ENCODE peak calls at places on chromosomes 1 and 21, in seven cellular contexts. One of them, this sample, is unnamed.

GRCh38 chr1:156629825-156630449 is 10.7 kb downstream of the HAPLN2 start:
- DNase-seq in EH: no peak
- DNase-seq in stimulated activated CD8-positive, alpha-beta memory T cell treated with anti-CD3 and anti-CD28 coated beads, Interleukin-15, amount 100 ng/mL, for 1 hour: no peak
- DNase-seq in GM13977: no peak
- DNase-seq in T-cell: no peak
- DNase-seq in activated naive CD4-positive, alpha-beta T cell treated with anti-CD3 and anti-CD28 coated beads, Interleukin-2, amount 10 ng/mL, durations not matched to agents 7 days and 5 days: no peak
- DNase-seq in B cell: no peak
- DNase-seq in this sample: no peak

GRCh38 chr1:182249201-182249676 is 142.4 kb downstream of the GLUL start:
- DNase-seq in EH: no peak
- DNase-seq in stimulated activated CD8-positive, alpha-beta memory T cell treated with anti-CD3 and anti-CD28 coated beads, Interleukin-15, amount 100 ng/mL, for 1 hour: no peak
- DNase-seq in GM13977: peak
- DNase-seq in T-cell: no peak
- DNase-seq in activated naive CD4-positive, alpha-beta T cell treated with anti-CD3 and anti-CD28 coated beads, Interleukin-2, amount 10 ng/mL, durations not matched to agents 7 days and 5 days: no peak
- DNase-seq in B cell: no peak
- DNase-seq in this sample: no peak

GRCh38 chr1:53324728-53325297 is 3.1 kb downstream of the LRP8 start:
- DNase-seq in EH: peak
- DNase-seq in stimulated activated CD8-positive, alpha-beta memory T cell treated with anti-CD3 and anti-CD28 coated beads, Interleukin-15, amount 100 ng/mL, for 1 hour: no peak
- DNase-seq in GM13977: no peak
- DNase-seq in T-cell: no peak
- DNase-seq in activated naive CD4-positive, alpha-beta T cell treated with anti-CD3 and anti-CD28 coated beads, Interleukin-2, amount 10 ng/mL, durations not matched to agents 7 days and 5 days: no peak
- DNase-seq in B cell: no peak
- DNase-seq in this sample: no peak

GRCh38 chr1:6460349-6461236 is 5.4 kb downstream of the TNFRSF25 start:
- DNase-seq in EH: no peak
- DNase-seq in stimulated activated CD8-positive, alpha-beta memory T cell treated with anti-CD3 and anti-CD28 coated beads, Interleukin-15, amount 100 ng/mL, for 1 hour: peak
- DNase-seq in GM13977: peak
- DNase-seq in T-cell: peak
- DNase-seq in activated naive CD4-positive, alpha-beta T cell treated with anti-CD3 and anti-CD28 coated beads, Interleukin-2, amount 10 ng/mL, durations not matched to agents 7 days and 5 days: peak
- DNase-seq in B cell: no peak
- DNase-seq in this sample: peak

GRCh38 chr1:51093566-51093965 is 8.5 kb upstream of the C1orf185 start:
- DNase-seq in EH: peak
- DNase-seq in stimulated activated CD8-positive, alpha-beta memory T cell treated with anti-CD3 and anti-CD28 coated beads, Interleukin-15, amount 100 ng/mL, for 1 hour: no peak
- DNase-seq in GM13977: no peak
- DNase-seq in T-cell: no peak
- DNase-seq in activated naive CD4-positive, alpha-beta T cell treated with anti-CD3 and anti-CD28 coated beads, Interleukin-2, amount 10 ng/mL, durations not matched to agents 7 days and 5 days: no peak
- DNase-seq in B cell: no peak
- DNase-seq in this sample: no peak

GRCh38 chr1:46008585-46008984 is 123.8 kb downstream of the PIK3R3 start:
- DNase-seq in EH: no peak
- DNase-seq in stimulated activated CD8-positive, alpha-beta memory T cell treated with anti-CD3 and anti-CD28 coated beads, Interleukin-15, amount 100 ng/mL, for 1 hour: no peak
- DNase-seq in GM13977: no peak
- DNase-seq in T-cell: no peak
- DNase-seq in activated naive CD4-positive, alpha-beta T cell treated with anti-CD3 and anti-CD28 coated beads, Interleukin-2, amount 10 ng/mL, durations not matched to agents 7 days and 5 days: no peak
- DNase-seq in B cell: no peak
- DNase-seq in this sample: no peak

GRCh38 chr1:97630281-97630680 is 290.6 kb downstream of the DPYD start:
- DNase-seq in EH: no peak
- DNase-seq in stimulated activated CD8-positive, alpha-beta memory T cell treated with anti-CD3 and anti-CD28 coated beads, Interleukin-15, amount 100 ng/mL, for 1 hour: no peak
- DNase-seq in GM13977: no peak
- DNase-seq in T-cell: no peak
- DNase-seq in activated naive CD4-positive, alpha-beta T cell treated with anti-CD3 and anti-CD28 coated beads, Interleukin-2, amount 10 ng/mL, durations not matched to agents 7 days and 5 days: no peak
- DNase-seq in B cell: no peak
- DNase-seq in this sample: no peak

GRCh38 chr1:21272540-21272939 is 17.7 kb downstream of the ECE1 start:
- DNase-seq in EH: no peak
- DNase-seq in stimulated activated CD8-positive, alpha-beta memory T cell treated with anti-CD3 and anti-CD28 coated beads, Interleukin-15, amount 100 ng/mL, for 1 hour: no peak
- DNase-seq in GM13977: no peak
- DNase-seq in T-cell: no peak
- DNase-seq in activated naive CD4-positive, alpha-beta T cell treated with anti-CD3 and anti-CD28 coated beads, Interleukin-2, amount 10 ng/mL, durations not matched to agents 7 days and 5 days: no peak
- DNase-seq in B cell: no peak
- DNase-seq in this sample: no peak

GRCh38 chr21:32380940-32381339 is 11.9 kb downstream of the URB1 start:
- DNase-seq in EH: no peak
- DNase-seq in stimulated activated CD8-positive, alpha-beta memory T cell treated with anti-CD3 and anti-CD28 coated beads, Interleukin-15, amount 100 ng/mL, for 1 hour: no peak
- DNase-seq in GM13977: no peak
- DNase-seq in T-cell: no peak
- DNase-seq in activated naive CD4-positive, alpha-beta T cell treated with anti-CD3 and anti-CD28 coated beads, Interleukin-2, amount 10 ng/mL, durations not matched to agents 7 days and 5 days: no peak
- DNase-seq in B cell: no peak
- DNase-seq in this sample: no peak

GRCh38 chr21:34078915-34079314 is 5.5 kb downstream of the MRPS6 start:
- DNase-seq in EH: no peak
- DNase-seq in stimulated activated CD8-positive, alpha-beta memory T cell treated with anti-CD3 and anti-CD28 coated beads, Interleukin-15, amount 100 ng/mL, for 1 hour: no peak
- DNase-seq in GM13977: no peak
- DNase-seq in T-cell: no peak
- DNase-seq in activated naive CD4-positive, alpha-beta T cell treated with anti-CD3 and anti-CD28 coated beads, Interleukin-2, amount 10 ng/mL, durations not matched to agents 7 days and 5 days: peak
- DNase-seq in B cell: no peak
- DNase-seq in this sample: no peak

GRCh38 chr21:28608646-28609045 is 384.0 kb downstream of the LTN1 start:
- DNase-seq in EH: peak
- DNase-seq in stimulated activated CD8-positive, alpha-beta memory T cell treated with anti-CD3 and anti-CD28 coated beads, Interleukin-15, amount 100 ng/mL, for 1 hour: no peak
- DNase-seq in GM13977: no peak
- DNase-seq in T-cell: no peak
- DNase-seq in activated naive CD4-positive, alpha-beta T cell treated with anti-CD3 and anti-CD28 coated beads, Interleukin-2, amount 10 ng/mL, durations not matched to agents 7 days and 5 days: no peak
- DNase-seq in B cell: no peak
- DNase-seq in this sample: no peak

GRCh38 chr1:184387871-184388670 is 1.2 kb downstream of the C1orf21 start:
- DNase-seq in EH: peak
- DNase-seq in stimulated activated CD8-positive, alpha-beta memory T cell treated with anti-CD3 and anti-CD28 coated beads, Interleukin-15, amount 100 ng/mL, for 1 hour: no peak
- DNase-seq in GM13977: peak
- DNase-seq in T-cell: peak
- DNase-seq in activated naive CD4-positive, alpha-beta T cell treated with anti-CD3 and anti-CD28 coated beads, Interleukin-2, amount 10 ng/mL, durations not matched to agents 7 days and 5 days: peak
- DNase-seq in B cell: no peak
- DNase-seq in this sample: no peak

GRCh38 chr1:193542668-193543067 is 356.3 kb upstream of the B3GALT2 start:
- DNase-seq in EH: peak
- DNase-seq in stimulated activated CD8-positive, alpha-beta memory T cell treated with anti-CD3 and anti-CD28 coated beads, Interleukin-15, amount 100 ng/mL, for 1 hour: no peak
- DNase-seq in GM13977: no peak
- DNase-seq in T-cell: no peak
- DNase-seq in activated naive CD4-positive, alpha-beta T cell treated with anti-CD3 and anti-CD28 coated beads, Interleukin-2, amount 10 ng/mL, durations not matched to agents 7 days and 5 days: no peak
- DNase-seq in B cell: no peak
- DNase-seq in this sample: no peak

GRCh38 chr1:62109124-62109523 is 85.5 kb upstream of the L1TD1 start:
- DNase-seq in EH: no peak
- DNase-seq in stimulated activated CD8-positive, alpha-beta memory T cell treated with anti-CD3 and anti-CD28 coated beads, Interleukin-15, amount 100 ng/mL, for 1 hour: no peak
- DNase-seq in GM13977: no peak
- DNase-seq in T-cell: no peak
- DNase-seq in activated naive CD4-positive, alpha-beta T cell treated with anti-CD3 and anti-CD28 coated beads, Interleukin-2, amount 10 ng/mL, durations not matched to agents 7 days and 5 days: no peak
- DNase-seq in B cell: no peak
- DNase-seq in this sample: no peak

GRCh38 chr1:116493484-116494350 is 77.1 kb downstream of the CD58 start:
- DNase-seq in EH: no peak
- DNase-seq in stimulated activated CD8-positive, alpha-beta memory T cell treated with anti-CD3 and anti-CD28 coated beads, Interleukin-15, amount 100 ng/mL, for 1 hour: no peak
- DNase-seq in GM13977: no peak
- DNase-seq in T-cell: no peak
- DNase-seq in activated naive CD4-positive, alpha-beta T cell treated with anti-CD3 and anti-CD28 coated beads, Interleukin-2, amount 10 ng/mL, durations not matched to agents 7 days and 5 days: no peak
- DNase-seq in B cell: no peak
- DNase-seq in this sample: no peak

GRCh38 chr1:6205849-6206845 is at the start of gene RNF207:
- DNase-seq in EH: peak
- DNase-seq in stimulated activated CD8-positive, alpha-beta memory T cell treated with anti-CD3 and anti-CD28 coated beads, Interleukin-15, amount 100 ng/mL, for 1 hour: no peak
- DNase-seq in GM13977: peak
- DNase-seq in T-cell: peak
- DNase-seq in activated naive CD4-positive, alpha-beta T cell treated with anti-CD3 and anti-CD28 coated beads, Interleukin-2, amount 10 ng/mL, durations not matched to agents 7 days and 5 days: peak
- DNase-seq in B cell: no peak
- DNase-seq in this sample: peak